ENCODE peak calls at places on chromosomes 13 and 19, in six cellular contexts. C is fibroblast of mammary gland, Q is vagina, D is PC-3, V is testis, R is choroid plexus epithelial cell. N is an unnamed sample.

GRCh38 chr19:51366999-51367564 is 894 bp upstream of the ETFB start:
- DNase-seq in C (no peak), Q (no peak), D (no peak), V (peak), R (peak), N (no peak)

GRCh38 chr13:111007209-111007608 is 92.3 kb upstream of the ANKRD10 start:
- DNase-seq in C (no peak), Q (no peak), D (no peak), V (no peak), R (no peak), N (peak)

GRCh38 chr19:22784051-22784450 is at the start of gene ZNF99:
- DNase-seq in C (no peak), Q (no peak), D (no peak), V (peak), R (no peak), N (no peak)

GRCh38 chr13:48125794-48126228 is 30.9 kb upstream of the MED4 start:
- DNase-seq in C (peak), Q (no peak), D (no peak), V (peak), R (peak), N (peak)

GRCh38 chr13:80334582-80335260 is 6.2 kb downstream of the SPRY2 start:
- DNase-seq in C (peak), Q (no peak), D (peak), V (no peak), R (peak), N (peak)

GRCh38 chr13:56861472-56861871 is 279.2 kb upstream of the PRR20A start:
- DNase-seq in C (no peak), Q (no peak), D (peak), V (no peak), R (no peak), N (peak)

GRCh38 chr13:40031031-40031430 is 375.6 kb downstream of the COG6 start:
- DNase-seq in C (peak), Q (no peak), D (peak), V (no peak), R (peak), N (peak)

GRCh38 chr19:45498411-45499195 is at the start of gene PPM1N:
- DNase-seq in C (no peak), Q (no peak), D (peak), V (no peak), R (no peak), N (no peak)

GRCh38 chr19:46376241-46377153 is 29.6 kb downstream of the PPP5C start:
- DNase-seq in C (no peak), Q (no peak), D (no peak), V (no peak), R (no peak), N (no peak)

GRCh38 chr13:40781717-40782116 is 7.7 kb upstream of the SLC25A15 start:
- DNase-seq in C (no peak), Q (no peak), D (no peak), V (no peak), R (no peak), N (no peak)

GRCh38 chr19:29308977-29309520 is 96.1 kb upstream of the UQCRFS1 start:
- DNase-seq in C (no peak), Q (no peak), D (no peak), V (no peak), R (no peak), N (no peak)

GRCh38 chr13:78241278-78241919 is 322.8 kb upstream of the EDNRB start:
- DNase-seq in C (peak), Q (no peak), D (peak), V (peak), R (peak), N (peak)

GRCh38 chr13:71611292-71611691 is 255.7 kb downstream of the DACH1 start:
- DNase-seq in C (no peak), Q (no peak), D (no peak), V (no peak), R (no peak), N (no peak)

GRCh38 chr13:29936051-29936813 is 85.8 kb upstream of the UBL3 start:
- DNase-seq in C (no peak), Q (no peak), D (no peak), V (no peak), R (no peak), N (no peak)

GRCh38 chr13:21130116-21130515 is 46.2 kb downstream of the SKA3 start:
- DNase-seq in C (no peak), Q (no peak), D (no peak), V (no peak), R (no peak), N (no peak)

GRCh38 chr19:22595918-22596341 is 38.2 kb upstream of the ZNF492 start:
- DNase-seq in C (no peak), Q (no peak), D (no peak), V (peak), R (no peak), N (no peak)

GRCh38 chr19:1780272-1780957 is 27.1 kb downstream of the ONECUT3 start:
- DNase-seq in C (peak), Q (no peak), D (peak), V (no peak), R (peak), N (no peak)

GRCh38 chr13:66660013-66660804 is 569.9 kb downstream of the PCDH9 start:
- DNase-seq in C (peak), Q (no peak), D (peak), V (no peak), R (peak), N (peak)

GRCh38 chr19:42606660-42607351 is 12.1 kb upstream of the CEACAM8 start:
- DNase-seq in C (peak), Q (no peak), D (peak), V (peak), R (peak), N (peak)

GRCh38 chr13:113970810-113971470 is 2.9 kb downstream of the C13orf46 start:
- DNase-seq in C (peak), Q (no peak), D (peak), V (no peak), R (peak), N (peak)
- H3K4me3 ChIP-seq in C (no peak), Q (no peak), D (peak), V (no peak), R (no peak), N (no peak)

GRCh38 chr19:7535035-7535992 is at the start of gene PNPLA6:
- DNase-seq in C (peak), Q (peak), D (peak), V (peak), R (peak), N (peak)

GRCh38 chr19:7533281-7533819 is 2.2 kb upstream of the PNPLA6 start:
- DNase-seq in C (peak), Q (no peak), D (no peak), V (peak), R (peak), N (peak)

GRCh38 chr19:7535993-7536685 is 622 bp downstream of the PNPLA6 start:
- DNase-seq in C (no peak), Q (no peak), D (no peak), V (no peak), R (no peak), N (no peak)

GRCh38 chr19:7533925-7534480 is 1.5 kb upstream of the PNPLA6 start:
- DNase-seq in C (peak), Q (peak), D (peak), V (peak), R (peak), N (peak)

GRCh38 chr19:7534531-7534980 is 961 bp upstream of the PNPLA6 start:
- DNase-seq in C (peak), Q (no peak), D (peak), V (peak), R (peak), N (peak)
- TF ChIP-seq CTCF in C (peak), Q (no peak), D (peak), V (no peak), R (peak), N (peak)

GRCh38 chr19:11324748-11325389 is 14.6 kb downstream of the RAB3D start:
- DNase-seq in C (no peak), Q (no peak), D (no peak), V (no peak), R (no peak), N (peak)

GRCh38 chr19:11322269-11323024 is 17.0 kb downstream of the RAB3D start:
- DNase-seq in C (no peak), Q (no peak), D (no peak), V (no peak), R (peak), N (no peak)

GRCh38 chr19:11325544-11325943 is 13.9 kb downstream of the RAB3D start:
- DNase-seq in C (no peak), Q (no peak), D (no peak), V (no peak), R (no peak), N (no peak)

GRCh38 chr19:11323601-11324078 is 15.8 kb downstream of the RAB3D start:
- DNase-seq in C (peak), Q (no peak), D (no peak), V (no peak), R (peak), N (no peak)

GRCh38 chr19:11324079-11324661 is 15.3 kb downstream of the RAB3D start:
- DNase-seq in C (peak), Q (peak), D (peak), V (peak), R (peak), N (peak)
- H3K4me3 ChIP-seq in C (no peak), Q (peak), D (no peak), V (no peak), R (peak), N (no peak)

DNA sequence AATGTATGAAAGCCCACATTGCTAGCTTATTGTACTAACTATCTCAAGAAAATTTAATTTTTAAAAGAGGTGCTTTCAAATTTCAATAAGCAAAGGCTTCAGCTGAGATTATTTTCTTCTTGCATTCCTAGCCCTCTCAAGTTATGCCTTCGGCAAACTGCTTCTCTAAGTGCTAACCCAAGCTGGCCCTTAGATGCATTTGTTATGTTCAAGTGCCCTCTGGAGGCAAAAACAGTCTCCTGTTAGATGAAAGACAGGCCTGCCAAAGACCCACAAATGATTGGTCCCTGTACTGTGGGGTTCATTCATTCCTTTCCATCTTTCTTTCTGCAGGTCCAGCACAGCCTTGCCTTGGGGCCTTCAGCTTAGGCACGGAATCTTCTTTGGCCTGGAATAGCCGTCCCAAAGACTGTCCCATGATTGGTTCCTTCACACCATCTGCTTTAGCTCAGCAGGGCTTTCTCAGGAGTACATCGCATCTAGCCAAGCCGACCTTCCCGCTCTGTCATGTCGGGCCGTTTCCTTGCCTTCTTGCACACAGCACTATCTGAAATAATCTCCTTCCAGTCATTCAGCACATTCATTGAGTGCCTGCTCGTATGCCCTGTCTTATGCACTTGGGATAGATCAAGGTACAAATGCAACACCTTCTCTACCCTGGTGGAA is 26.4 kb upstream of the TPTE2 start:
- DNase-seq in C (peak), Q (no peak), D (peak), V (peak), R (peak), N (peak)
- TF ChIP-seq CTCF in C (peak), Q (no peak), D (peak), V (peak), R (peak), N (peak)

GRCh38 chr13:33662392-33662791 is 155.6 kb upstream of the RFC3 start:
- DNase-seq in C (no peak), Q (no peak), D (no peak), V (no peak), R (no peak), N (no peak)

GRCh38 chr13:33665776-33666175 is 152.2 kb upstream of the RFC3 start:
- DNase-seq in C (no peak), Q (no peak), D (no peak), V (no peak), R (no peak), N (no peak)

GRCh38 chr13:33657274-33657673 is 160.7 kb upstream of the RFC3 start:
- DNase-seq in C (no peak), Q (no peak), D (no peak), V (no peak), R (no peak), N (no peak)

GRCh38 chr13:33659894-33660293 is 158.1 kb upstream of the RFC3 start:
- DNase-seq in C (no peak), Q (no peak), D (no peak), V (no peak), R (no peak), N (no peak)
- H3K4me3 ChIP-seq in C (no peak), Q (no peak), D (no peak), V (no peak), R (no peak), N (no peak)

DNA sequence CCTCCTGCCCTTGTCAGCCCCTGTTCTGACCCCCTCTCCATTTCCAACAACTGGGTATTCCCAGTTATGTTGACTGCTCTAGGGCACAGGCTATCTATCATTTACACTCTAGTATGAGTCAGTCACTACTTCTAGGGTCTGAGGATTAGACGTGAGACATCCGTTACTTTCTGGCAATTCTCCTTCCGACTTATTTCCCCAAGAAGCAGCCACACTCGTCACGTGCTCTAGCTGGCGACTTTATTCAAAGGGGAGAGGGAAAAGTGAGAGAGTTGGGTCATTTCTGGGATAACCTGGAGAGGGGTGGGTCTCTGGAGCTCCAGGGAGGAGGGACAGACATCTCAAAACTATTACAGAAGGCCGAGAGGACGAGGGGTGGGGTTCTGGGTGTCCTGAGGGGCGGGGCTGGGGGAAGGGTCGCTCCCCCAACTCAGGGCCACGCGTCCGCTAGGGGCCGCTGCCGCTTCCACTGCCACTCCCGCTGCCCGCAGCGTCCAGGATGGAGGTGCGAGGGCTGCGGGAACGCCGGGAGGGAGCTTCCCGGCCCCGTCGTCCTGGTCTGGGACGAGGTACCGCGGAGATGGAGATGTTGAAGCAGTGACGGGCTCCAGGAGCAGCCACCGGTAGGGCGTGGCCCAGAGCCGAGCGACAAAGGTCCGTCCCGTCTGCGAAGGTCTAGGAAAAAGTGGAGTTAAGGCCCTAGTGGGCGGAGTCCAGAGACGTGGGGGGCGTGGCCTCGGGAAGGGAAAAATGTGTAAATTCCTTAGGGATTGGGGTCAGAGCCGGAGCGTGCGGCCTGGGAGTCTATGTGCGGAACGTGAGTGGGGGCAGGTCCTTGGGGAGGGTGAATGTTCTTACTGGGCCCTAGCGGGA is 8.9 kb downstream of the RTBDN start:
- DNase-seq in C (no peak), Q (no peak), D (peak), V (no peak), R (no peak), N (no peak)
- TF ChIP-seq CTCF in C (no peak), Q (no peak), D (peak), V (no peak), R (peak), N (peak)

DNA sequence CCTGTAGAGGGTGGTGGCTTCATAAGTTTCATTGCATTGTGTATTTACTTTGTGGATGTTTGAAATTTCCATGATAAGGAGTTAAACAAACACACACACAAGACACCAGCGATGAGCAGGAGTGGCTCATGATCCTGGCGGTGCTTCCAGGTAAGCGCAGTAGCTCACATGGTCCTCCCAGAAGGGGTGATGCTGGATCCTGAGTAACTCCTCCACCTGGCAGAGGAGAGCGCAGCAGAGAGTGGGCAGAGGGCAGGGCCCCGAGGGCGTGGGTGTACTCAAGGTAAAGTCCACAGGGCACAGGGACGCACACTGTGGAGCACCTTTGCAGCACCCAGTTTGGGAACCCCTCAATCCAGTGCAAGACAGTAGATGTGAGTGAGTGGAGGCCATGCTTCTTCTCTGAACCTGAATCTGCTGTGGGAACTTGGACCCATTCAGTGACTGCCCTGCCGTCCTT is 54.0 kb downstream of the RFX2 start:
- DNase-seq in C (no peak), Q (peak), D (no peak), V (no peak), R (no peak), N (no peak)
- H3K4me3 ChIP-seq in C (no peak), Q (peak), D (no peak), V (no peak), R (no peak), N (no peak)

N was measured in fibroblast of pulmonary artery.